ENCODE peak calls at places on chromosomes 1 and 21, in seven cellular contexts. One of them, this sample, is unnamed.
A peak's percentile ranks its signal among the peaks of the same experiment; 100 is the strongest.

GRCh38 chr1:103162360-103162759 is 54.0 kb upstream of the COL11A1 start:
- DNase-seq in CD8-positive, alpha-beta T cell: no peak
- DNase-seq in body of pancreas: no peak
- DNase-seq in aorta: no peak
- DNase-seq in A549: no peak
- DNase-seq in lung: no peak
- DNase-seq in coronary artery: no peak
- DNase-seq in this sample: no peak

GRCh38 chr1:206982216-206982615 is 12.0 kb upstream of the FCAMR start:
- DNase-seq in lung: peak; percentile 59
- DNase-seq in CD8-positive, alpha-beta T cell: peak; percentile 68
- DNase-seq in A549: peak; percentile 57
- DNase-seq in aorta: no peak
- DNase-seq in body of pancreas: peak; percentile 64
- DNase-seq in coronary artery: no peak
- DNase-seq in this sample: peak; percentile 35

GRCh38 chr1:222555992-222556615 is 8.2 kb upstream of the HHIPL2 start:
- DNase-seq in body of pancreas: peak; percentile 36
- DNase-seq in CD8-positive, alpha-beta T cell: no peak
- DNase-seq in aorta: no peak
- DNase-seq in coronary artery: no peak
- DNase-seq in lung: no peak
- DNase-seq in A549: no peak
- DNase-seq in this sample: no peak

GRCh38 chr1:38009088-38009840 is 3.3 kb upstream of the UTP11 start:
- DNase-seq in coronary artery: no peak
- DNase-seq in aorta: peak; percentile 24
- DNase-seq in CD8-positive, alpha-beta T cell: peak; percentile 51
- DNase-seq in body of pancreas: no peak
- DNase-seq in A549: no peak
- DNase-seq in lung: no peak
- DNase-seq in this sample: no peak

GRCh38 chr1:30320581-30320890 is 402.8 kb downstream of the MATN1 start:
- DNase-seq in lung: no peak
- DNase-seq in body of pancreas: no peak
- DNase-seq in A549: no peak
- DNase-seq in aorta: no peak
- DNase-seq in CD8-positive, alpha-beta T cell: no peak
- DNase-seq in coronary artery: peak; percentile 55
- DNase-seq in this sample: no peak

GRCh38 chr1:45543599-45544417 is 6.8 kb upstream of the AKR1A1 start:
- DNase-seq in body of pancreas: peak; percentile 37
- DNase-seq in coronary artery: no peak
- DNase-seq in CD8-positive, alpha-beta T cell: peak; percentile 70
- DNase-seq in aorta: peak; percentile 86
- DNase-seq in lung: peak; percentile 65
- DNase-seq in A549: no peak
- DNase-seq in this sample: peak; percentile 33

GRCh38 chr1:28249879-28250295 is 9.4 kb upstream of the SESN2 start:
- DNase-seq in aorta: no peak
- DNase-seq in CD8-positive, alpha-beta T cell: no peak
- DNase-seq in lung: no peak
- DNase-seq in coronary artery: no peak
- DNase-seq in body of pancreas: no peak
- DNase-seq in A549: no peak
- DNase-seq in this sample: no peak

GRCh38 chr1:20278692-20279130 is 12.0 kb upstream of the VWA5B1 start:
- DNase-seq in body of pancreas: no peak
- DNase-seq in aorta: no peak
- DNase-seq in A549: no peak
- DNase-seq in lung: no peak
- DNase-seq in CD8-positive, alpha-beta T cell: no peak
- DNase-seq in coronary artery: no peak
- DNase-seq in this sample: no peak

GRCh38 chr1:229440821-229441537 is 7.1 kb upstream of the ACTA1 start:
- DNase-seq in lung: no peak
- DNase-seq in aorta: no peak
- DNase-seq in A549: peak; percentile 14
- DNase-seq in coronary artery: no peak
- DNase-seq in body of pancreas: no peak
- DNase-seq in CD8-positive, alpha-beta T cell: no peak
- DNase-seq in this sample: no peak

GRCh38 chr21:44527983-44528633 is 11.9 kb downstream of the KRTAP10-1 start:
- DNase-seq in coronary artery: no peak
- DNase-seq in CD8-positive, alpha-beta T cell: no peak
- DNase-seq in body of pancreas: peak; percentile 5
- DNase-seq in aorta: peak; percentile 40
- DNase-seq in lung: no peak
- DNase-seq in A549: no peak
- DNase-seq in this sample: peak; percentile 6

GRCh38 chr1:193794239-193794638 is 607.8 kb upstream of the B3GALT2 start:
- DNase-seq in CD8-positive, alpha-beta T cell: no peak
- DNase-seq in coronary artery: no peak
- DNase-seq in lung: no peak
- DNase-seq in body of pancreas: no peak
- DNase-seq in aorta: no peak
- DNase-seq in A549: no peak
- DNase-seq in this sample: no peak

GRCh38 chr1:63148825-63149645 is 173.3 kb upstream of the FOXD3 start:
- DNase-seq in CD8-positive, alpha-beta T cell: no peak
- DNase-seq in aorta: no peak
- DNase-seq in coronary artery: no peak
- DNase-seq in body of pancreas: peak; percentile 28
- DNase-seq in lung: peak; percentile 32
- DNase-seq in A549: peak; percentile 20
- DNase-seq in this sample: no peak

GRCh38 chr1:88683516-88683847 is 591 bp upstream of the PKN2 start:
- DNase-seq in body of pancreas: peak; percentile 31
- DNase-seq in A549: no peak
- DNase-seq in coronary artery: no peak
- DNase-seq in aorta: peak; percentile 64
- DNase-seq in lung: peak; percentile 65
- DNase-seq in CD8-positive, alpha-beta T cell: peak; percentile 58
- DNase-seq in this sample: peak; percentile 34

GRCh38 chr1:159121526-159121925 is 45.0 kb upstream of the AIM2 start:
- DNase-seq in A549: no peak
- DNase-seq in lung: no peak
- DNase-seq in CD8-positive, alpha-beta T cell: no peak
- DNase-seq in body of pancreas: no peak
- DNase-seq in coronary artery: no peak
- DNase-seq in aorta: no peak
- DNase-seq in this sample: no peak

GRCh38 chr1:89794406-89794805 is 26.4 kb upstream of the LRRC8D start:
- DNase-seq in lung: no peak
- DNase-seq in CD8-positive, alpha-beta T cell: no peak
- DNase-seq in aorta: no peak
- DNase-seq in coronary artery: no peak
- DNase-seq in A549: no peak
- DNase-seq in body of pancreas: no peak
- DNase-seq in this sample: no peak

GRCh38 chr1:97092824-97093223 is 371.2 kb downstream of the PTBP2 start:
- DNase-seq in A549: no peak
- DNase-seq in coronary artery: no peak
- DNase-seq in lung: no peak
- DNase-seq in aorta: no peak
- DNase-seq in CD8-positive, alpha-beta T cell: no peak
- DNase-seq in body of pancreas: no peak
- DNase-seq in this sample: no peak

GRCh38 chr1:227944066-227944930 is 3.4 kb downstream of the WNT9A start:
- DNase-seq in coronary artery: peak; percentile 60
- DNase-seq in body of pancreas: no peak
- DNase-seq in aorta: peak; percentile 36
- DNase-seq in CD8-positive, alpha-beta T cell: no peak
- DNase-seq in A549: no peak
- DNase-seq in lung: no peak
- DNase-seq in this sample: peak; percentile 71

GRCh38 chr21:15797577-15798363 is 68.0 kb downstream of the USP25 start:
- DNase-seq in A549: no peak
- DNase-seq in coronary artery: no peak
- DNase-seq in body of pancreas: no peak
- DNase-seq in lung: no peak
- DNase-seq in CD8-positive, alpha-beta T cell: no peak
- DNase-seq in aorta: no peak
- DNase-seq in this sample: no peak

GRCh38 chr1:21573475-21573874 is 64.3 kb downstream of the ALPL start:
- DNase-seq in CD8-positive, alpha-beta T cell: no peak
- DNase-seq in body of pancreas: no peak
- DNase-seq in A549: no peak
- DNase-seq in lung: no peak
- DNase-seq in aorta: no peak
- DNase-seq in coronary artery: no peak
- DNase-seq in this sample: no peak

GRCh38 chr1:21572735-21573277 is 63.6 kb downstream of the ALPL start:
- DNase-seq in A549: no peak
- DNase-seq in body of pancreas: no peak
- DNase-seq in CD8-positive, alpha-beta T cell: no peak
- DNase-seq in coronary artery: no peak
- DNase-seq in aorta: no peak
- DNase-seq in lung: no peak
- DNase-seq in this sample: no peak

GRCh38 chr1:21574464-21575151 is 65.4 kb downstream of the ALPL start:
- DNase-seq in lung: no peak
- DNase-seq in coronary artery: no peak
- DNase-seq in body of pancreas: no peak
- DNase-seq in A549: no peak
- DNase-seq in aorta: peak; percentile 62
- DNase-seq in CD8-positive, alpha-beta T cell: no peak
- DNase-seq in this sample: peak; percentile 77

GRCh38 chr1:21575351-21575942 is 66.2 kb downstream of the ALPL start:
- DNase-seq in body of pancreas: no peak
- DNase-seq in aorta: no peak
- DNase-seq in lung: no peak
- DNase-seq in coronary artery: no peak
- DNase-seq in A549: no peak
- DNase-seq in CD8-positive, alpha-beta T cell: no peak
- DNase-seq in this sample: no peak

DNA sequence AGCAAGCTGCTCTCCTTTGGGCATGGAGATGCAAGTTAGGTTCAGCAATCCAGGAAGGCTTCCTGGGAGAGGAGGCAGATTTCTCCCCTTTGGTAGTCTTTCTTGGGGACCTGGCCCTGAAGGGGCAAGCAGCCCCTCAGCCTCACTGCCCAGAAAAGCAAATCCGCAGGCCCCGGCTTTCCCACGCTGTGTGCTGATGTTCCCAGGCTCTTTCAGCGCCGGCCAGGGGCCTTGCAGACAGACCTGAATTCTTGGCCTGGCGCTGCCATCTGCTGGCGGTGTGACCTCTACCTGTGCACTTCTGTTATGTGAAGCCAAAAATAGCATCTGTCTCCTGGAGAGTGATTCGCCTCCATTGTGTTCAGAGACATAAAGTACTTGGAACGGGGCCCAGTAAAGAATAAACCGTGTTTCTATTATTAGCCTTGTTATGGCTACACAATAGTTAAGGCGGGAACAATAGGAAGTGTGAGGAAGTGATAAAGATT is 64.8 kb downstream of the ALPL start:
- DNase-seq in lung: peak; percentile 58
- DNase-seq in body of pancreas: peak; percentile 82
- DNase-seq in CD8-positive, alpha-beta T cell: no peak
- DNase-seq in aorta: peak; percentile 68
- DNase-seq in A549: peak; percentile 70
- DNase-seq in coronary artery: no peak
- DNase-seq in this sample: peak; percentile 86
- H3K4me3 ChIP-seq in lung: no peak overlapping the region
- H3K4me3 ChIP-seq in body of pancreas: no peak overlapping the region
- H3K4me3 ChIP-seq in CD8-positive, alpha-beta T cell: no peak overlapping the region
- H3K4me3 ChIP-seq in aorta: no peak overlapping the region
- H3K4me3 ChIP-seq in A549: no peak overlapping the region
- H3K4me3 ChIP-seq in coronary artery: no peak overlapping the region
- H3K4me3 ChIP-seq in this sample: peak overlapping the region; percentile 25

DNA sequence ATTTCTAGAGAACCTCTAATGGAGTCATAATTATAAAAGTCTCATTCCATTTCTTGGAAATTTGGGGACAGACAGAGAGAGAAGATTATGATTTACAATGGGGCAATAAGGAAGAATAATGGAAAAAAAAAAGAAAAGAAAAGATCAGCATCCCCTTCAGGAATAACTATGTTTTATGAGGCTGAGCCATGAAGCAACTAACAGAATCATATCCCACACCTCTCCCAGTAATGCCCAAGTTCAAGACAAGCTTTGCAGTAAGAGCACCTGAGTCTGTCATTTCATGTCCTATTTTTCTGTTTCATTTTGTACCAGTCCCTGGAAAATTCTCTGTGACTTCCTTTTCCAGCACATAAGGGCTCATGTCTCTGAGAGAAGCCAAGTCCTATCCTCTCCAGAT is 69.9 kb upstream of the ETS2 start:
- DNase-seq in aorta: no peak
- DNase-seq in CD8-positive, alpha-beta T cell: no peak
- DNase-seq in body of pancreas: no peak
- DNase-seq in A549: no peak
- DNase-seq in lung: no peak
- DNase-seq in coronary artery: no peak
- DNase-seq in this sample: no peak
- H3K27ac ChIP-seq in aorta: no peak overlapping the region
- H3K27ac ChIP-seq in CD8-positive, alpha-beta T cell: no peak overlapping the region
- H3K27ac ChIP-seq in body of pancreas: no peak overlapping the region
- H3K27ac ChIP-seq in A549: peak overlapping the region; percentile 45
- H3K27ac ChIP-seq in lung: no peak overlapping the region
- H3K27ac ChIP-seq in coronary artery: no peak overlapping the region
- H3K27ac ChIP-seq in this sample: peak overlapping the region; percentile 80

DNA sequence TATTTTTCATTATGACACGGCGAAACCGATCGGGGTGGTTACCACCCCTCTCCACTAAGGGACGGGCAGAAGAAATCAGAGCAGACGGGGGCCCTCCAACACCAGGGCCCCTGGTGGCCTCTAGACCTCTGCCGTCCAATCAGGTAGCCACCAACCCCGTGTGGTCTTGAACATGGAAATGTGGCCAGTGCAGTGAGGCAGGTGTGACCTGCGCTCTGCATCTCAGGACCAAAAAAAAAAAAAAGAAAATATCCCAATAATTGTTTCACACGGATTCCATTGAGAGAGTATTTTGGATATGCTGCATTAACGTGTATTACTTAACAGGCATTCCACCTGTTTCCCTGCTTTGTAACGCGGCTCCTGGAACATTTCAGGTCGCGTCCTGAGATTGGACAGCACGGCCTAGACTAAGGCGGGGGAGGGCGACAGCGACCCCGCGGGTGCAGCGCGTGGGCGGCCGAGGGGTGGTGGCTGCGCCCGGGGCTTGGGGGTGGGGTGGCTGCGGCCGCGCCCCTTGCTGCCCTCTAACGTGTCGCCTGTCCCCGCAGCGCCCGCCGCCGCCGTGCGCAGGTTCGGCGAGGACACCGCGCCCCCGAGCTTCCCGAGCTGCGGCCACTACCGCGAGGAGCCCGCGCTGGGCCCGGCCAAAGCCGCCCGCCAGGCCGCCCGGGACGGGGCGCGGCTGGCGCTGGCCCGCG is 48.3 kb downstream of the SIM2 start:
- DNase-seq in aorta: no peak
- DNase-seq in lung: no peak
- DNase-seq in body of pancreas: no peak
- DNase-seq in CD8-positive, alpha-beta T cell: no peak
- DNase-seq in A549: no peak
- DNase-seq in coronary artery: no peak
- DNase-seq in this sample: peak; percentile 23
- H3K4me3 ChIP-seq in aorta: peak overlapping the region; percentile 15
- H3K4me3 ChIP-seq in lung: peak overlapping the region; percentile 37
- H3K4me3 ChIP-seq in body of pancreas: no peak overlapping the region
- H3K4me3 ChIP-seq in CD8-positive, alpha-beta T cell: no peak overlapping the region
- H3K4me3 ChIP-seq in A549: no peak overlapping the region
- H3K4me3 ChIP-seq in coronary artery: peak overlapping the region; percentile 69
- H3K4me3 ChIP-seq in this sample: peak overlapping the region; percentile 66

GRCh38 chr1:115874497-115874896 is 33.6 kb upstream of the NHLH2 start:
- DNase-seq in aorta: no peak
- DNase-seq in CD8-positive, alpha-beta T cell: no peak
- DNase-seq in lung: no peak
- DNase-seq in coronary artery: no peak
- DNase-seq in body of pancreas: no peak
- DNase-seq in A549: no peak
- DNase-seq in this sample: no peak
- H3K27ac ChIP-seq in aorta: no peak overlapping the region
- H3K27ac ChIP-seq in CD8-positive, alpha-beta T cell: no peak overlapping the region
- H3K27ac ChIP-seq in lung: no peak overlapping the region
- H3K27ac ChIP-seq in coronary artery: no peak overlapping the region
- H3K27ac ChIP-seq in body of pancreas: no peak overlapping the region
- H3K27ac ChIP-seq in A549: no peak overlapping the region
- H3K27ac ChIP-seq in this sample: no peak overlapping the region